ENCODE peak calls at places on chromosome 17, in five cellular contexts. S is stimulated activated CD4-positive, alpha-beta T cell treated with anti-CD3 and anti-CD28 coated beads, TNF-alpha, amount 100 ng/mL, for 48 hours; X is CD8-positive, alpha-beta T cell; D is AG09319; Y is mucosa of gallbladder. W is an unnamed sample.

GRCh38 chr17:82920150-82920549 is 80.3 kb upstream of the ZNF750 start:
- DNase-seq in Y (peak), S (no peak), D (no peak), X (no peak), W (no peak)

GRCh38 chr17:27654654-27655524 is 23.9 kb downstream of the LGALS9 start:
- DNase-seq in X (peak), D (peak), Y (peak), S (peak), W (peak)

GRCh38 chr17:17305282-17305801 is 2.2 kb downstream of the NT5M start:
- DNase-seq in Y (no peak), D (no peak), S (no peak), X (peak), W (peak)

GRCh38 chr17:79892457-79893236 is 53.4 kb upstream of the CBX4 start:
- DNase-seq in X (no peak), S (no peak), Y (peak), D (no peak), W (no peak)

GRCh38 chr17:30905742-30906100 is 317 bp downstream of the TEFM start:
- DNase-seq in Y (no peak), X (peak), S (no peak), D (no peak), W (no peak)

GRCh38 chr17:37791434-37791833 is 46.6 kb upstream of the HNF1B start:
- DNase-seq in Y (peak), X (no peak), D (peak), S (peak), W (peak)

GRCh38 chr17:44376124-44376523 is 12.5 kb upstream of the FAM171A2 start:
- DNase-seq in D (no peak), S (peak), X (no peak), Y (no peak), W (no peak)

GRCh38 chr17:45895304-45895968 is 1.1 kb downstream of the MAPT start:
- DNase-seq in X (no peak), Y (no peak), D (no peak), S (no peak), W (peak)

GRCh38 chr17:65723356-65723928 is 162.0 kb upstream of the AXIN2 start:
- DNase-seq in S (no peak), D (no peak), Y (no peak), X (no peak), W (no peak)

GRCh38 chr17:40552806-40553693 is 12.2 kb downstream of the CCR7 start:
- DNase-seq in S (no peak), X (no peak), D (no peak), Y (no peak), W (no peak)

GRCh38 chr17:9235346-9235745 is 214.0 kb downstream of the NTN1 start:
- DNase-seq in D (no peak), Y (no peak), S (no peak), X (no peak), W (no peak)